ENCODE peak calls at places on chromosomes 7 and 10, in five cellular contexts. X is H9; S is aorta; L is naive thymus-derived CD4-positive, alpha-beta T cell; B is tibial artery. Q is an unnamed sample.
A peak's percentile ranks its signal among the peaks of the same experiment; 100 is the strongest.

GRCh38 chr10:86782691-86783418 is 26.4 kb downstream of the BMPR1A start:
- DNase-seq in L (no peak), X (no peak), B (no peak), S (no peak), Q (no peak)

GRCh38 chr7:93374345-93374940 is 142.3 kb downstream of the VPS50 start:
- DNase-seq in B (no peak), X (no peak), S (no peak), L (no peak), Q (no peak)

GRCh38 chr10:126243976-126244375 is 144.3 kb downstream of the ADAM12 start:
- DNase-seq in X (no peak), S (no peak), B (no peak), L (no peak), Q (no peak)

GRCh38 chr10:6347391-6347951 is 144.7 kb downstream of the PFKFB3 start:
- DNase-seq in L (no peak), S (no peak), X (no peak), B (no peak), Q (no peak)

GRCh38 chr7:12401538-12402364 is 1.9 kb downstream of the VWDE start:
- DNase-seq in S (no peak), B (no peak), L (no peak), X (no peak), Q (no peak)

GRCh38 chr7:32536585-32536984 is 41.3 kb downstream of the AVL9 start:
- DNase-seq in L (no peak), S (no peak), B (no peak), X (no peak), Q (no peak)

GRCh38 chr7:65475734-65476319 is 102.2 kb downstream of the ZNF92 start:
- DNase-seq in L (no peak), B (no peak), S (no peak), X (no peak), Q (no peak)

GRCh38 chr10:4708123-4708759 is 117.8 kb upstream of the AKR1E2 start:
- DNase-seq in X (peak; percentile 79), B (no peak), L (no peak), S (no peak), Q (peak; percentile 50)

GRCh38 chr10:34061846-34062245 is 727.4 kb upstream of the NRP1 start:
- DNase-seq in X (no peak), S (no peak), B (no peak), L (no peak), Q (no peak)

GRCh38 chr10:55370021-55370420 is 569.0 kb upstream of the PCDH15 start:
- DNase-seq in X (no peak), B (no peak), S (no peak), L (no peak), Q (no peak)

GRCh38 chr10:97782455-97783228 is 10.8 kb upstream of the SFRP5 start:
- DNase-seq in X (no peak), B (no peak), S (no peak), L (no peak), Q (no peak)

GRCh38 chr7:132666076-132666775 is 90.0 kb upstream of the PLXNA4 start:
- DNase-seq in L (peak; percentile 12), B (no peak), X (no peak), S (no peak), Q (no peak)

GRCh38 chr7:127692200-127692599 is 40.2 kb downstream of the SND1 start:
- DNase-seq in S (no peak), X (no peak), B (no peak), L (no peak), Q (no peak)

GRCh38 chr10:116043304-116043703 is 229.7 kb downstream of the GFRA1 start:
- DNase-seq in B (no peak), L (no peak), S (no peak), X (no peak), Q (no peak)

GRCh38 chr10:113820507-113820906 is 33.4 kb downstream of the DCLRE1A start:
- DNase-seq in S (no peak), B (no peak), X (peak; percentile 41), L (no peak), Q (no peak)

GRCh38 chr7:151059362-151060112 is at the start of gene SLC4A2:
- DNase-seq in B (peak; percentile 77), X (peak; percentile 69), L (peak; percentile 47), S (peak; percentile 94), Q (no peak)
- H3K4me1 ChIP-seq in B (peaks cover 52% of the 10 kb centered on the region), X (peaks cover 8% of the 10 kb centered on the region), L (peaks cover 25% of the 10 kb centered on the region), S (no peaks in the 10 kb centered on the region), Q (peaks cover 15% of the 10 kb centered on the region)

GRCh38 chr7:184768-185264 is 7.6 kb upstream of the FAM20C start:
- DNase-seq in L (no peak), B (no peak), X (no peak), S (no peak), Q (no peak)

GRCh38 chr7:183496-183895 is 8.9 kb upstream of the FAM20C start:
- DNase-seq in B (no peak), L (no peak), X (no peak), S (no peak), Q (no peak)

GRCh38 chr7:181738-182137 is 10.6 kb upstream of the FAM20C start:
- DNase-seq in B (no peak), X (no peak), L (no peak), S (no peak), Q (no peak)

GRCh38 chr7:186516-187113 is 5.8 kb upstream of the FAM20C start:
- DNase-seq in L (no peak), S (no peak), X (no peak), B (no peak), Q (no peak)

GRCh38 chr7:183907-184767 is 8.2 kb upstream of the FAM20C start:
- DNase-seq in L (no peak), B (no peak), S (no peak), X (no peak), Q (no peak)
- H3K27me3 ChIP-seq in L (no peaks in the 10 kb centered on the region), B (peaks cover 5% of the 10 kb centered on the region), S (no peaks in the 10 kb centered on the region), X (no peaks in the 10 kb centered on the region), Q (no peaks in the 10 kb centered on the region)

GRCh38 chr7:76364198-76364584 is 5.4 kb upstream of the YWHAG start:
- DNase-seq in S (no peak), X (peak; percentile 50), B (peak; percentile 44), L (no peak), Q (no peak)
- H3K27ac ChIP-seq in S (peak overlapping the region; percentile 31), X (no peak overlapping the region), B (peak overlapping the region; percentile 75), L (no peak overlapping the region), Q (no peak overlapping the region)

GRCh38 chr10:119670717-119671116 is 19.5 kb downstream of the BAG3 start:
- DNase-seq in L (no peak), X (no peak), B (no peak), S (no peak), Q (no peak)
- H3K4me1 ChIP-seq in L (no peaks in the 10 kb centered on the region), X (peaks cover 4% of the 10 kb centered on the region), B (peaks cover 38% of the 10 kb centered on the region), S (peaks cover 4% of the 10 kb centered on the region), Q (peaks cover 10% of the 10 kb centered on the region)

DNA sequence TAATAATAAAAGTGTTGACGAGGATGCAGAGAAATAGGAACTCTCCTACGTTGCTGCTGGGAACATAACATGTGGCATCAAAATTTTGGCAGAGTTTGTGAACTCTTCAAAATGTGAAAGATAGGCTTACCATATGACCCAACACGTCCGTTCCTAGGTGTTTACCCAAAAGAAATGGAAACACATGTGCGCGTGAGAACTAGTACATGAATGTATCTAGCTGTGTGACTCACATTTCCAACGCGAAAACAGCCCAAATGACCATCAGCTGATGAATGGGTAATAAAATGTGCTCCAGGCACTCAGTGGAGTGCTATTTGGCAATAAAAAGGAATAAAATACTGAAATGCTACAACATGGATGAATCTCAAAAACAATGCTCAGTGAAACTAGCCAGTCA is 10.4 kb upstream of the ELFN1 start:
- DNase-seq in B (no peak), S (no peak), L (no peak), X (no peak), Q (no peak)
- H3K27me3 ChIP-seq in B (peaks cover 65% of the 10 kb centered on the region), S (no peaks in the 10 kb centered on the region), L (no peaks in the 10 kb centered on the region), X (peaks cover 15% of the 10 kb centered on the region), Q (peaks cover 16% of the 10 kb centered on the region)

GRCh38 chr7:27203378-27203953 is 3.6 kb upstream of the HOXA13 start:
- DNase-seq in X (no peak), L (no peak), B (no peak), S (peak; percentile 48), Q (no peak)
- H3K27ac ChIP-seq in X (no peak overlapping the region), L (no peak overlapping the region), B (no peak overlapping the region), S (no peak overlapping the region), Q (no peak overlapping the region)

GRCh38 chr10:119313645-119314044 is 106.3 kb downstream of the GRK5 start:
- DNase-seq in L (no peak), S (no peak), X (no peak), B (no peak), Q (no peak)

GRCh38 chr10:119315128-119316001 is 108.0 kb downstream of the GRK5 start:
- DNase-seq in B (peak; percentile 83), L (no peak), X (peak; percentile 79), S (peak; percentile 91), Q (peak; percentile 33)

GRCh38 chr10:119313024-119313423 is 105.7 kb downstream of the GRK5 start:
- DNase-seq in B (no peak), L (no peak), X (no peak), S (no peak), Q (no peak)

GRCh38 chr10:119314061-119314460 is 106.7 kb downstream of the GRK5 start:
- DNase-seq in X (no peak), L (no peak), S (no peak), B (no peak), Q (no peak)

DNA sequence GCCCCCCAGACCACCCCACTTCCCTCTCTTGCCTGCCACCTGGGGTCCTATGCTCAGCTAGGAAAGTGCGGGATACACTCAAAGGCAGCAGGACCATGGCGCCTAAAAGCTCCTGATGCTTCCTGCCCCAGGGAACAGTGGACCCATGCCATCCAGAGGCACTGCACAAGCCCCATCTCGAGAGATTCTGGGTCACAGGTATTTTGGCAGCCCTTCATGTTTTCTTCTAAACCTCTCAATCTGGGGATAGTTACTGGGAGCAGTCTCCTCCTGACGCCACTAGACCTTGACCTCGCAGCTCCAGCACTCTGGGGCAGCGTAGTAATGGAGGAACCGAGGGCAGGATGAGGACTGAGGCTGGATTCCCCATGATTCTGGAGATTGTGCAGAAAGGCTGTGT is 107.1 kb downstream of the GRK5 start:
- DNase-seq in B (no peak), S (no peak), X (no peak), L (no peak), Q (no peak)
- H3K4me1 ChIP-seq in B (peaks cover 43% of the 10 kb centered on the region), S (peaks cover 6% of the 10 kb centered on the region), X (peaks cover 7% of the 10 kb centered on the region), L (peaks cover 35% of the 10 kb centered on the region), Q (peaks cover 8% of the 10 kb centered on the region)

DNA sequence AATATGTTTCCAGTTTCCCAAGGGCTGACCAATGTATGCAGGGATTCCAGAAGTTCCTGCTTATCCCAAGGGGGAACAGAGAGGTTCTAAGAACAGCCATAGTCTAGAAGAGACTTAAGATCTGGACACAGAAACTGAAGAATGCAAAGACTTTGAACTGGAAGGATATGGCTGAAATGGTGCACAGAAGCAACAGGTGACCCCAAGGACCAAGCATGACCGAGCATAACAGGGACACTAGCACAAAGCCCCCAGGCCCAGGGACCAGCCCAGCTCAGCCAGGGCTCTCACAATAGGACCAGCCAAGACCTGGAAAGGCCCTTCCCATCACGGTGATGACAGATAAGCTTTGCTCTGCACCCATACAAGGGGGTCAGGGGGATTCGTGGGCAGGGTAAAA is 213.0 kb upstream of the KMT2E start:
- DNase-seq in L (no peak), S (no peak), X (no peak), B (no peak), Q (no peak)
- H3K27me3 ChIP-seq in L (no peaks in the 10 kb centered on the region), S (no peaks in the 10 kb centered on the region), X (no peaks in the 10 kb centered on the region), B (no peaks in the 10 kb centered on the region), Q (no peaks in the 10 kb centered on the region)